ENCODE peak calls at places on chromosomes 16 and 17, in ten cellular contexts. F is ACHN; O is A549; Q is GM23338; S is BJ; L is HS-5; P is AG09319; J is aorta; H is stimulated activated CD4-positive, alpha-beta T cell treated with anti-CD3 and anti-CD28 coated beads, Interleukin-1b, Interleukin-23, amount 100 ng/mL, for 24 hours; D is activated T-cell treated with anti-CD3 and anti-CD28 coated beads, Interleukin-2, amount 50 U/mL, for 72 hours. E is an unnamed sample.

GRCh38 chr16:2702871-2703745 is 16.9 kb downstream of the PRSS27 start:
- DNase-seq in F (no peak), O (no peak), Q (no peak), S (no peak), L (no peak), P (no peak), J (no peak), H (no peak), D (no peak), E (no peak)

GRCh38 chr17:1787301-1787902 is 25.5 kb downstream of the SERPINF1 start:
- DNase-seq in F (peak; percentile 94), O (peak; percentile 87), Q (no peak), S (peak; percentile 77), L (peak; percentile 89), P (peak; percentile 68), J (peak; percentile 88), H (no peak), D (no peak), E (peak; percentile 79)

GRCh38 chr17:38749222-38750043 is 1.3 kb upstream of the PCGF2 start:
- DNase-seq in F (peak; percentile 89), O (peak; percentile 92), Q (peak; percentile 91), S (peak; percentile 18), L (peak; percentile 36), P (peak; percentile 43), J (peak; percentile 94), H (no peak), D (peak; percentile 25), E (peak; percentile 53)

GRCh38 chr17:56851008-56851407 is 17.1 kb downstream of the DGKE start:
- DNase-seq in F (no peak), O (no peak), Q (no peak), S (no peak), L (no peak), P (no peak), J (no peak), H (no peak), D (no peak), E (no peak)

GRCh38 chr17:70906808-70907207 is 737.5 kb downstream of the KCNJ2 start:
- DNase-seq in F (no peak), O (no peak), Q (peak; percentile 12), S (no peak), L (no peak), P (no peak), J (no peak), H (no peak), D (no peak), E (no peak)

GRCh38 chr17:51347851-51348584 is 87.7 kb downstream of the UTP18 start:
- DNase-seq in F (no peak), O (no peak), Q (no peak), S (no peak), L (no peak), P (no peak), J (no peak), H (no peak), D (no peak), E (no peak)

GRCh38 chr17:45950888-45951287 is 48.2 kb upstream of the STH start:
- DNase-seq in F (no peak), O (no peak), Q (no peak), S (no peak), L (no peak), P (no peak), J (no peak), H (no peak), D (no peak), E (no peak)

GRCh38 chr17:14321476-14321949 is 20.6 kb downstream of the HS3ST3B1 start:
- DNase-seq in F (no peak), O (no peak), Q (no peak), S (no peak), L (no peak), P (no peak), J (no peak), H (no peak), D (no peak), E (no peak)

GRCh38 chr17:51428668-51429486 is 168.5 kb downstream of the UTP18 start:
- DNase-seq in F (no peak), O (no peak), Q (no peak), S (no peak), L (no peak), P (no peak), J (no peak), H (no peak), D (no peak), E (no peak)

GRCh38 chr17:31699281-31699680 is 159.8 kb downstream of the COPRS start:
- DNase-seq in F (no peak), O (no peak), Q (no peak), S (no peak), L (no peak), P (no peak), J (no peak), H (no peak), D (no peak), E (no peak)

GRCh38 chr17:39624313-39624712 is 2.4 kb upstream of the PPP1R1B start:
- DNase-seq in F (no peak), O (no peak), Q (no peak), S (no peak), L (no peak), P (no peak), J (no peak), H (no peak), D (no peak), E (no peak)

GRCh38 chr16:11470676-11471415 is 115.9 kb downstream of the LITAF start:
- DNase-seq in F (no peak), O (no peak), Q (peak; percentile 13), S (no peak), L (no peak), P (no peak), J (peak; percentile 73), H (no peak), D (no peak), E (no peak)

GRCh38 chr17:41176744-41177387 is 1.2 kb downstream of the KRTAP4-2 start:
- DNase-seq in F (no peak), O (no peak), Q (no peak), S (no peak), L (no peak), P (no peak), J (no peak), H (no peak), D (no peak), E (no peak)

GRCh38 chr17:72122668-72123495 is 2.1 kb downstream of the SOX9 start:
- DNase-seq in F (peak; percentile 48), O (no peak), Q (peak; percentile 64), S (no peak), L (no peak), P (no peak), J (peak; percentile 78), H (no peak), D (no peak), E (peak; percentile 45)

GRCh38 chr16:57299719-57300386 is 15.4 kb upstream of the PLLP start:
- DNase-seq in F (peak; percentile 96), O (peak; percentile 97), Q (peak; percentile 94), S (peak; percentile 80), L (peak; percentile 97), P (peak; percentile 93), J (peak; percentile 93), H (peak; percentile 55), D (peak; percentile 85), E (peak; percentile 77)

GRCh38 chr17:12667299-12667958 is 1.7 kb downstream of the MYOCD start:
- DNase-seq in F (peak; percentile 54), O (peak; percentile 90), Q (peak; percentile 88), S (no peak), L (no peak), P (peak; percentile 23), J (no peak), H (no peak), D (no peak), E (peak; percentile 36)

GRCh38 chr17:76092526-76093413 is 10.8 kb downstream of the EXOC7 start:
- DNase-seq in F (no peak), O (no peak), Q (no peak), S (no peak), L (no peak), P (no peak), J (peak; percentile 43), H (no peak), D (no peak), E (no peak)

GRCh38 chr17:76130473-76130872 is 10.6 kb downstream of the FOXJ1 start:
- DNase-seq in F (no peak), O (no peak), Q (peak; percentile 43), S (no peak), L (no peak), P (no peak), J (no peak), H (no peak), D (no peak), E (no peak)

GRCh38 chr16:55502801-55503366 is 6.0 kb upstream of the LPCAT2 start:
- DNase-seq in F (peak; percentile 97), O (peak; percentile 68), Q (peak; percentile 49), S (no peak), L (no peak), P (peak; percentile 84), J (peak; percentile 87), H (no peak), D (no peak), E (no peak)

GRCh38 chr16:28067604-28068382 is 4.3 kb upstream of the GSG1L start:
- DNase-seq in F (peak; percentile 63), O (no peak), Q (no peak), S (peak; percentile 17), L (peak; percentile 26), P (no peak), J (no peak), H (no peak), D (no peak), E (no peak)

GRCh38 chr17:43713494-43714162 is 45.0 kb downstream of the SOST start:
- DNase-seq in F (peak; percentile 42), O (no peak), Q (peak; percentile 58), S (no peak), L (no peak), P (no peak), J (peak; percentile 83), H (no peak), D (peak; percentile 34), E (no peak)

GRCh38 chr16:28951410-28951943 is 740 bp downstream of the NFATC2IP start:
- DNase-seq in F (peak; percentile 35), O (no peak), Q (peak; percentile 42), S (no peak), L (no peak), P (no peak), J (no peak), H (no peak), D (peak; percentile 66), E (no peak)

GRCh38 chr16:29994613-29995329 is 646 bp downstream of the HIRIP3 start:
- DNase-seq in F (peak; percentile 45), O (no peak), Q (no peak), S (peak; percentile 35), L (peak; percentile 42), P (no peak), J (peak; percentile 86), H (peak; percentile 47), D (no peak), E (peak; percentile 66)

GRCh38 chr17:74128456-74128855 is 75.0 kb upstream of the RPL38 start:
- DNase-seq in F (no peak), O (no peak), Q (no peak), S (no peak), L (no peak), P (no peak), J (no peak), H (no peak), D (no peak), E (no peak)

GRCh38 chr17:40303009-40303657 is 5.8 kb upstream of the RARA start:
- DNase-seq in F (peak; percentile 64), O (peak; percentile 71), Q (peak; percentile 74), S (no peak), L (no peak), P (peak; percentile 80), J (no peak), H (no peak), D (no peak), E (no peak)

GRCh38 chr17:17152385-17152784 is 53.7 kb downstream of the PLD6 start:
- DNase-seq in F (peak; percentile 61), O (no peak), Q (no peak), S (no peak), L (no peak), P (no peak), J (no peak), H (no peak), D (no peak), E (no peak)

GRCh38 chr17:44564429-44564828 is 7.1 kb downstream of the FZD2 start:
- DNase-seq in F (no peak), O (no peak), Q (peak; percentile 36), S (no peak), L (no peak), P (no peak), J (no peak), H (no peak), D (no peak), E (no peak)

GRCh38 chr17:56114469-56114868 is 38.8 kb upstream of the ANKFN1 start:
- DNase-seq in F (no peak), O (no peak), Q (no peak), S (no peak), L (no peak), P (no peak), J (no peak), H (no peak), D (no peak), E (no peak)